ENCODE peak calls at places on chromosomes 4 and X, in six cellular contexts. L is amygdala; U is astrocyte of the spinal cord; X is iris pigment epithelial cell; R is stimulated activated CD8-positive, alpha-beta memory T cell treated with anti-CD3 and anti-CD28 coated beads, Interleukin-4, amount 100 ng/mL, for 48 hours; S is astrocyte. D is an unnamed sample.

GRCh38 chr4:81426770-81427604 is 44.7 kb downstream of the RASGEF1B start:
- DNase-seq in L (no peak), U (no peak), X (no peak), R (no peak), S (peak; percentile 39), D (no peak)

GRCh38 chr4:86935833-86936721 is 1.3 kb downstream of the AFF1 start:
- DNase-seq in L (no peak), U (peak; percentile 73), X (peak; percentile 88), R (peak; percentile 77), S (peak; percentile 67), D (no peak)

GRCh38 chr4:77599378-77599777 is 6.2 kb upstream of the CXCL13 start:
- DNase-seq in L (no peak), U (peak; percentile 58), X (peak; percentile 64), R (no peak), S (no peak), D (no peak)

GRCh38 chr4:152075253-152075928 is 314.6 kb upstream of the GATB start:
- DNase-seq in L (no peak), U (no peak), X (no peak), R (no peak), S (no peak), D (no peak)

GRCh38 chrX:153226344-153227190 is 47.5 kb downstream of the MAGEA1 start:
- DNase-seq in L (no peak), U (peak; percentile 5), X (peak; percentile 88), R (peak; percentile 30), S (peak; percentile 20), D (no peak)

GRCh38 chr4:20326977-20327376 is 75.3 kb downstream of the SLIT2 start:
- DNase-seq in L (no peak), U (no peak), X (no peak), R (no peak), S (no peak), D (no peak)

GRCh38 chr4:6257243-6258025 is 12.2 kb upstream of the WFS1 start:
- DNase-seq in L (no peak), U (peak; percentile 8), X (no peak), R (no peak), S (peak; percentile 12), D (no peak)

GRCh38 chrX:7068939-7069367 is 78.6 kb upstream of the STS start:
- DNase-seq in L (no peak), U (no peak), X (peak; percentile 42), R (peak; percentile 31), S (no peak), D (no peak)

GRCh38 chrX:73850124-73851013 is 287.4 kb downstream of the CHIC1 start:
- DNase-seq in L (no peak), U (peak; percentile 38), X (peak; percentile 47), R (no peak), S (peak; percentile 29), D (peak; percentile 17)

GRCh38 chr4:7206856-7207567 is 14.7 kb downstream of the SORCS2 start:
- DNase-seq in L (peak; percentile 21), U (peak; percentile 93), X (peak; percentile 94), R (no peak), S (peak; percentile 92), D (peak; percentile 90)

GRCh38 chr4:141078871-141079270 is 54.4 kb downstream of the RNF150 start:
- DNase-seq in L (no peak), U (no peak), X (peak; percentile 38), R (no peak), S (peak; percentile 69), D (no peak)

GRCh38 chrX:115266300-115266699 is 23.2 kb upstream of the LUZP4 start:
- DNase-seq in L (no peak), U (peak; percentile 12), X (no peak), R (no peak), S (no peak), D (no peak)

GRCh38 chr4:163063891-163064290 is 102.8 kb downstream of the NAF1 start:
- DNase-seq in L (no peak), U (no peak), X (peak; percentile 46), R (no peak), S (peak; percentile 38), D (no peak)

GRCh38 chr4:5554376-5554775 is 154.0 kb downstream of the EVC2 start:
- DNase-seq in L (no peak), U (no peak), X (no peak), R (no peak), S (no peak), D (no peak)

GRCh38 chrX:34437586-34437985 is 219.5 kb downstream of the TMEM47 start:
- DNase-seq in L (no peak), U (no peak), X (no peak), R (no peak), S (no peak), D (no peak)

GRCh38 chr4:105215609-105216313 is 69.1 kb downstream of the TET2 start:
- DNase-seq in L (no peak), U (peak; percentile 62), X (peak; percentile 42), R (no peak), S (peak; percentile 54), D (no peak)

GRCh38 chr4:53558981-53559620 is 32.2 kb downstream of the LNX1 start:
- DNase-seq in L (no peak), U (peak; percentile 26), X (peak; percentile 36), R (no peak), S (peak; percentile 58), D (no peak)